ENCODE peak calls at places on chromosomes 11 and 22, in ten cellular contexts. One of them, this sample, is unnamed.
A peak's percentile ranks its signal among the peaks of the same experiment; 100 is the strongest.

GRCh38 chr22:45562102-45562501 is 59.4 kb downstream of the FBLN1 start:
- DNase-seq in OCI-LY7: no peak
- DNase-seq in WERI-Rb-1: no peak
- DNase-seq in psoas muscle: peak; percentile 1
- DNase-seq in heart right ventricle: no peak
- DNase-seq in body of pancreas: no peak
- DNase-seq in DND-41: no peak
- DNase-seq in pancreas: no peak
- DNase-seq in sigmoid colon: no peak
- DNase-seq in neural progenitor cell: no peak
- DNase-seq in this sample: no peak

GRCh38 chr11:1826552-1827094 is 8.2 kb upstream of the SYT8 start:
- DNase-seq in OCI-LY7: peak; percentile 12
- DNase-seq in WERI-Rb-1: peak; percentile 47
- DNase-seq in psoas muscle: no peak
- DNase-seq in heart right ventricle: peak; percentile 22
- DNase-seq in body of pancreas: peak; percentile 56
- DNase-seq in DND-41: no peak
- DNase-seq in pancreas: peak; percentile 71
- DNase-seq in sigmoid colon: peak; percentile 64
- DNase-seq in neural progenitor cell: no peak
- DNase-seq in this sample: no peak

GRCh38 chr22:17785185-17786184 is 11.2 kb upstream of the BID start:
- DNase-seq in OCI-LY7: peak; percentile 79
- DNase-seq in WERI-Rb-1: peak; percentile 52
- DNase-seq in psoas muscle: peak; percentile 91
- DNase-seq in heart right ventricle: peak; percentile 62
- DNase-seq in body of pancreas: peak; percentile 75
- DNase-seq in DND-41: peak; percentile 69
- DNase-seq in pancreas: peak; percentile 89
- DNase-seq in sigmoid colon: peak; percentile 81
- DNase-seq in neural progenitor cell: peak; percentile 50
- DNase-seq in this sample: peak; percentile 64

GRCh38 chr22:46484861-46485595 is 52.4 kb downstream of the CELSR1 start:
- DNase-seq in OCI-LY7: no peak
- DNase-seq in WERI-Rb-1: no peak
- DNase-seq in psoas muscle: no peak
- DNase-seq in heart right ventricle: no peak
- DNase-seq in body of pancreas: no peak
- DNase-seq in DND-41: no peak
- DNase-seq in pancreas: no peak
- DNase-seq in sigmoid colon: no peak
- DNase-seq in neural progenitor cell: peak; percentile 30
- DNase-seq in this sample: no peak

GRCh38 chr11:117851091-117851490 is 25.4 kb downstream of the FXYD6 start:
- DNase-seq in OCI-LY7: no peak
- DNase-seq in WERI-Rb-1: peak; percentile 52
- DNase-seq in psoas muscle: no peak
- DNase-seq in heart right ventricle: no peak
- DNase-seq in body of pancreas: no peak
- DNase-seq in DND-41: no peak
- DNase-seq in pancreas: no peak
- DNase-seq in sigmoid colon: peak; percentile 79
- DNase-seq in neural progenitor cell: peak; percentile 36
- DNase-seq in this sample: no peak

GRCh38 chr22:38292694-38293093 is 19.9 kb upstream of the TMEM184B start:
- DNase-seq in OCI-LY7: no peak
- DNase-seq in WERI-Rb-1: no peak
- DNase-seq in psoas muscle: no peak
- DNase-seq in heart right ventricle: no peak
- DNase-seq in body of pancreas: no peak
- DNase-seq in DND-41: no peak
- DNase-seq in pancreas: no peak
- DNase-seq in sigmoid colon: no peak
- DNase-seq in neural progenitor cell: no peak
- DNase-seq in this sample: no peak

GRCh38 chr11:111570796-111571195 is 30.3 kb downstream of the LAYN start:
- DNase-seq in OCI-LY7: no peak
- DNase-seq in WERI-Rb-1: no peak
- DNase-seq in psoas muscle: no peak
- DNase-seq in heart right ventricle: no peak
- DNase-seq in body of pancreas: no peak
- DNase-seq in DND-41: no peak
- DNase-seq in pancreas: no peak
- DNase-seq in sigmoid colon: no peak
- DNase-seq in neural progenitor cell: no peak
- DNase-seq in this sample: no peak

GRCh38 chr11:96014234-96014633 is 90.3 kb upstream of the MTMR2 start:
- DNase-seq in OCI-LY7: no peak
- DNase-seq in WERI-Rb-1: no peak
- DNase-seq in psoas muscle: no peak
- DNase-seq in heart right ventricle: no peak
- DNase-seq in body of pancreas: no peak
- DNase-seq in DND-41: peak; percentile 70
- DNase-seq in pancreas: no peak
- DNase-seq in sigmoid colon: no peak
- DNase-seq in neural progenitor cell: no peak
- DNase-seq in this sample: no peak

GRCh38 chr11:62602141-62603071 is 741 bp upstream of the MTA2 start:
- DNase-seq in OCI-LY7: no peak
- DNase-seq in WERI-Rb-1: peak; percentile 72
- DNase-seq in psoas muscle: peak; percentile 85
- DNase-seq in heart right ventricle: peak; percentile 75
- DNase-seq in body of pancreas: peak; percentile 71
- DNase-seq in DND-41: no peak
- DNase-seq in pancreas: peak; percentile 81
- DNase-seq in sigmoid colon: peak; percentile 89
- DNase-seq in neural progenitor cell: peak; percentile 79
- DNase-seq in this sample: no peak

GRCh38 chr11:11968511-11969280 is 39.7 kb downstream of the DKK3 start:
- DNase-seq in OCI-LY7: no peak
- DNase-seq in WERI-Rb-1: no peak
- DNase-seq in psoas muscle: peak; percentile 51
- DNase-seq in heart right ventricle: no peak
- DNase-seq in body of pancreas: no peak
- DNase-seq in DND-41: no peak
- DNase-seq in pancreas: no peak
- DNase-seq in sigmoid colon: peak; percentile 56
- DNase-seq in neural progenitor cell: no peak
- DNase-seq in this sample: no peak

DNA sequence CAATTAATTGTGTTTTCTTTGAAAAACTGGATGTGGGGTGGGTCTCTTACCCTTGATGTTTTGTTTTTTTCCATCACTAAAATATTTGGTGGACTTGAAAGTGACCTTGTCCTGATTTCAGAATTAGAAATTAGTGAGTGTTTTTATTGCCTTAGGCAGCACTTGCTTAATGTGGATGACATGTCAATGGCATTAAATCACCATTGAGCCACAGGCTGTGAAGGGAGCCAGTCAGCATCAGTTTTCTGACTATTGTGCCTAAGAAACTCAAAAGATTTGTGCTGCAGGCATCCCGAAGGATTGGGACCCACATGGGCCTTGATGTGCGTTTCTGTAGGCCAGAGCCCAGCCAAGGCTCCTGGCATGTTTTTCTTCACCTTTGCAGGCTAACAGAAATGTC is 53.8 kb downstream of the SWAP70 start:
- DNase-seq in OCI-LY7: no peak
- DNase-seq in WERI-Rb-1: peak; percentile 15
- DNase-seq in psoas muscle: no peak
- DNase-seq in heart right ventricle: no peak
- DNase-seq in body of pancreas: no peak
- DNase-seq in DND-41: no peak
- DNase-seq in pancreas: no peak
- DNase-seq in sigmoid colon: no peak
- DNase-seq in neural progenitor cell: no peak
- DNase-seq in this sample: no peak
- H3K27ac ChIP-seq in OCI-LY7: peak overlapping the region; percentile 32
- H3K27ac ChIP-seq in WERI-Rb-1: peak overlapping the region; percentile 48
- H3K27ac ChIP-seq in psoas muscle: no peak overlapping the region
- H3K27ac ChIP-seq in heart right ventricle: peak overlapping the region; percentile 83
- H3K27ac ChIP-seq in body of pancreas: no peak overlapping the region
- H3K27ac ChIP-seq in DND-41: no peak overlapping the region
- H3K27ac ChIP-seq in pancreas: no peak overlapping the region
- H3K27ac ChIP-seq in sigmoid colon: peak overlapping the region; percentile 59
- H3K27ac ChIP-seq in neural progenitor cell: no peak overlapping the region
- H3K27ac ChIP-seq in this sample: no peak overlapping the region

GRCh38 chr11:555500-556174 is 4.9 kb downstream of the LMNTD2 start:
- DNase-seq in OCI-LY7: no peak
- DNase-seq in WERI-Rb-1: no peak
- DNase-seq in psoas muscle: no peak
- DNase-seq in heart right ventricle: no peak
- DNase-seq in body of pancreas: no peak
- DNase-seq in DND-41: no peak
- DNase-seq in pancreas: no peak
- DNase-seq in sigmoid colon: no peak
- DNase-seq in neural progenitor cell: peak; percentile 65
- DNase-seq in this sample: peak; percentile 56

GRCh38 chr11:556857-557256 is 3.7 kb downstream of the LMNTD2 start:
- DNase-seq in OCI-LY7: no peak
- DNase-seq in WERI-Rb-1: no peak
- DNase-seq in psoas muscle: no peak
- DNase-seq in heart right ventricle: no peak
- DNase-seq in body of pancreas: no peak
- DNase-seq in DND-41: no peak
- DNase-seq in pancreas: no peak
- DNase-seq in sigmoid colon: no peak
- DNase-seq in neural progenitor cell: no peak
- DNase-seq in this sample: no peak

GRCh38 chr11:557328-558132 is 3.0 kb downstream of the LMNTD2 start:
- DNase-seq in OCI-LY7: no peak
- DNase-seq in WERI-Rb-1: no peak
- DNase-seq in psoas muscle: no peak
- DNase-seq in heart right ventricle: no peak
- DNase-seq in body of pancreas: no peak
- DNase-seq in DND-41: no peak
- DNase-seq in pancreas: no peak
- DNase-seq in sigmoid colon: no peak
- DNase-seq in neural progenitor cell: no peak
- DNase-seq in this sample: no peak

GRCh38 chr11:554824-555499 is 5.6 kb downstream of the LMNTD2 start:
- DNase-seq in OCI-LY7: peak; percentile 91
- DNase-seq in WERI-Rb-1: peak; percentile 81
- DNase-seq in psoas muscle: peak; percentile 79
- DNase-seq in heart right ventricle: peak; percentile 64
- DNase-seq in body of pancreas: peak; percentile 85
- DNase-seq in DND-41: peak; percentile 80
- DNase-seq in pancreas: peak; percentile 87
- DNase-seq in sigmoid colon: no peak
- DNase-seq in neural progenitor cell: peak; percentile 95
- DNase-seq in this sample: peak; percentile 73

GRCh38 chr11:556175-556699 is 4.3 kb downstream of the LMNTD2 start:
- DNase-seq in OCI-LY7: no peak
- DNase-seq in WERI-Rb-1: no peak
- DNase-seq in psoas muscle: no peak
- DNase-seq in heart right ventricle: no peak
- DNase-seq in body of pancreas: no peak
- DNase-seq in DND-41: no peak
- DNase-seq in pancreas: no peak
- DNase-seq in sigmoid colon: no peak
- DNase-seq in neural progenitor cell: peak; percentile 49
- DNase-seq in this sample: no peak
- H3K4me3 ChIP-seq in OCI-LY7: no peak overlapping the region
- H3K4me3 ChIP-seq in WERI-Rb-1: no peak overlapping the region
- H3K4me3 ChIP-seq in psoas muscle: no peak overlapping the region
- H3K4me3 ChIP-seq in heart right ventricle: no peak overlapping the region
- H3K4me3 ChIP-seq in body of pancreas: no peak overlapping the region
- H3K4me3 ChIP-seq in DND-41: no peak overlapping the region
- H3K4me3 ChIP-seq in pancreas: no peak overlapping the region
- H3K4me3 ChIP-seq in sigmoid colon: no peak overlapping the region
- H3K4me3 ChIP-seq in neural progenitor cell: peak overlapping the region; percentile 83
- H3K4me3 ChIP-seq in this sample: no peak overlapping the region

GRCh38 chr11:60170566-60170965 is 12.3 kb downstream of the MS4A6A start:
- DNase-seq in OCI-LY7: no peak
- DNase-seq in WERI-Rb-1: no peak
- DNase-seq in psoas muscle: no peak
- DNase-seq in heart right ventricle: no peak
- DNase-seq in body of pancreas: no peak
- DNase-seq in DND-41: no peak
- DNase-seq in pancreas: no peak
- DNase-seq in sigmoid colon: no peak
- DNase-seq in neural progenitor cell: no peak
- DNase-seq in this sample: no peak

GRCh38 chr11:60172011-60172410 is 10.9 kb downstream of the MS4A6A start:
- DNase-seq in OCI-LY7: no peak
- DNase-seq in WERI-Rb-1: no peak
- DNase-seq in psoas muscle: no peak
- DNase-seq in heart right ventricle: no peak
- DNase-seq in body of pancreas: no peak
- DNase-seq in DND-41: no peak
- DNase-seq in pancreas: no peak
- DNase-seq in sigmoid colon: no peak
- DNase-seq in neural progenitor cell: no peak
- DNase-seq in this sample: no peak

GRCh38 chr11:60175860-60176275 is 7.0 kb downstream of the MS4A6A start:
- DNase-seq in OCI-LY7: no peak
- DNase-seq in WERI-Rb-1: no peak
- DNase-seq in psoas muscle: no peak
- DNase-seq in heart right ventricle: no peak
- DNase-seq in body of pancreas: no peak
- DNase-seq in DND-41: no peak
- DNase-seq in pancreas: no peak
- DNase-seq in sigmoid colon: no peak
- DNase-seq in neural progenitor cell: no peak
- DNase-seq in this sample: no peak
- H3K27ac ChIP-seq in OCI-LY7: no peak overlapping the region
- H3K27ac ChIP-seq in WERI-Rb-1: no peak overlapping the region
- H3K27ac ChIP-seq in psoas muscle: no peak overlapping the region
- H3K27ac ChIP-seq in heart right ventricle: no peak overlapping the region
- H3K27ac ChIP-seq in body of pancreas: no peak overlapping the region
- H3K27ac ChIP-seq in DND-41: no peak overlapping the region
- H3K27ac ChIP-seq in pancreas: no peak overlapping the region
- H3K27ac ChIP-seq in sigmoid colon: no peak overlapping the region
- H3K27ac ChIP-seq in neural progenitor cell: no peak overlapping the region
- H3K27ac ChIP-seq in this sample: no peak overlapping the region

DNA sequence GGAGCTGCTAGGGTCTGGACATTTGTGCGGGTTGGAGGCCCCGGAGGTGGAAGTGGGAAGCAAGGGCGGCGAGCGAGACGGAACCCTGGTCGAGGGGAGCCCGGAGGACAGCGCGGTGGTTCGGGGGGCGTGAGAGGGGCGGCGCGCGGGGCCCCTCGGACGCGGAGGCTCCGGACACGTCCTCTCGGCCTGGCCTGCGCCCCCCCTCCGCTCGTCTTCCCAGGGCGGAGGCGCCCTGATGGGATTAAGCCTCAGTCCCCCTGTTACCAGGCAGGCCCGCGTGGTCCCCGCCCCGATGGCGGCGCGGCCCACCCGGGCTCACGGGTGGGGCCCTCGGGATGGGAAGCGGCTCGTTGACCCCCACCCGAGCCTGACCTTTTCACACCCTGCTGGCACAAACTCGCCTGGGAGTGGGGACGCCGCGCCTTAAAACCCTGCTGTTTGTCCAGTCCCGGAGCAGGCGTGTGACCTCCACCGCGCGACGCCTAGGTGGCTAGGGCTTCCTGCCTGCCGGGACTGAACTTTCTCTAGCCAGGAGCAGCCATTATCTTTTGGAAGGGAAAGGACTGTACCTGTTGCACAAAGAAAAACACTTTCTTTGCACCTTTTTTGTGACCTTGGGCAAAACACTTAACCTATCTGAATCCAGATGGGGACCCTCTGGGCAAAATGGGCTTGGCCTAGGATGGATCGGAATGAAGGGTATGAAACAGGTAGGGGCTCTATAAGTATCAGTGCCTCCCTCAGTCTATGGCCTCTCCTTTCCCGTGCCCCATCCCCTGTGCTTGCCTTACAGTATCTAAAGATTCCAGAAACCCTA is 988 bp downstream of the KIAA1671 start:
- DNase-seq in OCI-LY7: no peak
- DNase-seq in WERI-Rb-1: peak; percentile 47
- DNase-seq in psoas muscle: no peak
- DNase-seq in heart right ventricle: peak; percentile 60
- DNase-seq in body of pancreas: peak; percentile 53
- DNase-seq in DND-41: no peak
- DNase-seq in pancreas: peak; percentile 76
- DNase-seq in sigmoid colon: peak; percentile 69
- DNase-seq in neural progenitor cell: peak; percentile 74
- DNase-seq in this sample: no peak
- H3K4me3 ChIP-seq in OCI-LY7: no peak overlapping the region
- H3K4me3 ChIP-seq in WERI-Rb-1: peak overlapping the region; percentile 56
- H3K4me3 ChIP-seq in psoas muscle: peak overlapping the region; percentile 76
- H3K4me3 ChIP-seq in heart right ventricle: peak overlapping the region; percentile 76
- H3K4me3 ChIP-seq in body of pancreas: peak overlapping the region; percentile 26
- H3K4me3 ChIP-seq in DND-41: no peak overlapping the region
- H3K4me3 ChIP-seq in pancreas: peak overlapping the region; percentile 68
- H3K4me3 ChIP-seq in sigmoid colon: peak overlapping the region; percentile 76
- H3K4me3 ChIP-seq in neural progenitor cell: peak overlapping the region; percentile 80
- H3K4me3 ChIP-seq in this sample: peak overlapping the region; percentile 63

This sample was measured in CD8-positive, alpha-beta memory T cell.